ENCODE peak calls at places on chromosome 4, in ten cellular contexts. H is activated T-cell treated with anti-CD3 and anti-CD28 coated beads for 1 hour; W is effector CD4-positive, alpha-beta T cell; P is GM10248; C is lower lobe of right lung; X is AG09319; Q is kidney glomerular epithelial cell; I is MV-4-11; G is body of pancreas; S is fibroblast of pulmonary artery. T is an unnamed sample.
A peak's percentile ranks its signal among the peaks of the same experiment; 100 is the strongest.

GRCh38 chr4:145888393-145888792 is 50.2 kb downstream of the ZNF827 start:
- DNase-seq in H (no peak), W (no peak), P (no peak), C (no peak), X (no peak), Q (no peak), I (no peak), G (no peak), S (no peak), T (no peak)

GRCh38 chr4:100539706-100540105 is 21.9 kb upstream of the EMCN start:
- DNase-seq in H (no peak), W (no peak), P (no peak), C (no peak), X (no peak), Q (no peak), I (no peak), G (no peak), S (no peak), T (no peak)

GRCh38 chr4:36551697-36552214 is 270.3 kb downstream of the DTHD1 start:
- DNase-seq in H (no peak), W (no peak), P (no peak), C (no peak), X (no peak), Q (no peak), I (no peak), G (no peak), S (no peak), T (no peak)

GRCh38 chr4:123260429-123261052 is 136.1 kb upstream of the SPRY1 start:
- DNase-seq in H (no peak), W (no peak), P (no peak), C (no peak), X (no peak), Q (no peak), I (no peak), G (no peak), S (no peak), T (no peak)

GRCh38 chr4:26525136-26525535 is 34.9 kb upstream of the CCKAR start:
- DNase-seq in H (no peak), W (no peak), P (no peak), C (no peak), X (peak; percentile 10), Q (peak; percentile 77), I (no peak), G (no peak), S (peak; percentile 17), T (no peak)

GRCh38 chr4:73704314-73705055 is 35.9 kb upstream of the CXCL8 start:
- DNase-seq in H (no peak), W (no peak), P (no peak), C (no peak), X (peak; percentile 98), Q (peak; percentile 89), I (peak; percentile 100), G (peak; percentile 74), S (peak; percentile 100), T (no peak)

GRCh38 chr4:8101213-8101781 is 57.3 kb downstream of the ABLIM2 start:
- DNase-seq in H (no peak), W (no peak), P (no peak), C (peak; percentile 72), X (no peak), Q (no peak), I (no peak), G (no peak), S (peak; percentile 72), T (no peak)

GRCh38 chr4:185112104-185112503 is 31.0 kb upstream of the SLC25A4 start:
- DNase-seq in H (no peak), W (no peak), P (no peak), C (no peak), X (peak; percentile 63), Q (peak; percentile 94), I (peak; percentile 47), G (peak; percentile 53), S (peak; percentile 97), T (no peak)

GRCh38 chr4:17787315-17787714 is 5.9 kb upstream of the FAM184B start:
- DNase-seq in H (no peak), W (no peak), P (no peak), C (no peak), X (no peak), Q (peak; percentile 87), I (no peak), G (no peak), S (no peak), T (no peak)

GRCh38 chr4:102466298-102466697 is 34.9 kb upstream of the NFKB1 start:
- DNase-seq in H (no peak), W (no peak), P (no peak), C (no peak), X (no peak), Q (no peak), I (no peak), G (no peak), S (peak; percentile 28), T (no peak)

GRCh38 chr4:108730579-108730978 is 32.3 kb downstream of the ETNPPL start:
- DNase-seq in H (no peak), W (no peak), P (no peak), C (no peak), X (no peak), Q (no peak), I (peak; percentile 59), G (no peak), S (no peak), T (no peak)

GRCh38 chr4:76198411-76199237 is 15.0 kb downstream of the SCARB2 start:
- DNase-seq in H (no peak), W (no peak), P (peak; percentile 61), C (peak; percentile 54), X (peak; percentile 42), Q (peak; percentile 60), I (peak; percentile 82), G (peak; percentile 68), S (peak; percentile 94), T (no peak)

GRCh38 chr4:151004222-151004621 is 10.9 kb downstream of the LRBA start:
- DNase-seq in H (no peak), W (no peak), P (no peak), C (no peak), X (no peak), Q (no peak), I (no peak), G (no peak), S (peak; percentile 72), T (no peak)

GRCh38 chr4:2402053-2402452 is 16.4 kb downstream of the ZFYVE28 start:
- DNase-seq in H (no peak), W (no peak), P (no peak), C (peak; percentile 68), X (no peak), Q (peak; percentile 29), I (no peak), G (peak; percentile 80), S (peak; percentile 55), T (no peak)

GRCh38 chr4:52015366-52015765 is 4.8 kb downstream of the LRRC66 start:
- DNase-seq in H (no peak), W (no peak), P (no peak), C (no peak), X (no peak), Q (no peak), I (peak; percentile 49), G (no peak), S (peak; percentile 23), T (no peak)

GRCh38 chr4:10077492-10078335 is 38.9 kb downstream of the WDR1 start:
- DNase-seq in H (no peak), W (no peak), P (peak; percentile 13), C (peak; percentile 71), X (no peak), Q (no peak), I (no peak), G (peak; percentile 5), S (no peak), T (no peak)

GRCh38 chr4:183342541-183343533 is 20.6 kb upstream of the CLDN24 start:
- DNase-seq in H (no peak), W (no peak), P (no peak), C (no peak), X (no peak), Q (no peak), I (peak; percentile 24), G (peak; percentile 19), S (no peak), T (no peak)

GRCh38 chr4:46653842-46654241 is 255.2 kb downstream of the COX7B2 start:
- DNase-seq in H (no peak), W (no peak), P (no peak), C (no peak), X (no peak), Q (no peak), I (no peak), G (no peak), S (no peak), T (no peak)

GRCh38 chr4:96150501-96150900 is 310.6 kb downstream of the PDHA2 start:
- DNase-seq in H (no peak), W (no peak), P (no peak), C (no peak), X (no peak), Q (no peak), I (no peak), G (no peak), S (peak; percentile 50), T (no peak)

GRCh38 chr4:6824071-6824470 is 41.5 kb downstream of the KIAA0232 start:
- DNase-seq in H (no peak), W (no peak), P (no peak), C (no peak), X (no peak), Q (no peak), I (no peak), G (no peak), S (peak; percentile 22), T (no peak)

GRCh38 chr4:114907514-114908099 is 205.8 kb downstream of the NDST4 start:
- DNase-seq in H (no peak), W (no peak), P (no peak), C (no peak), X (no peak), Q (no peak), I (no peak), G (no peak), S (no peak), T (no peak)

GRCh38 chr4:29319663-29320340 is 1400.4 kb upstream of the PCDH7 start:
- DNase-seq in H (no peak), W (no peak), P (no peak), C (no peak), X (no peak), Q (no peak), I (no peak), G (no peak), S (no peak), T (no peak)

GRCh38 chr4:95580226-95580625 is 31.5 kb upstream of the UNC5C start:
- DNase-seq in H (no peak), W (no peak), P (no peak), C (no peak), X (no peak), Q (no peak), I (no peak), G (no peak), S (no peak), T (no peak)

GRCh38 chr4:104751468-104751867 is 256.8 kb upstream of the CXXC4 start:
- DNase-seq in H (no peak), W (no peak), P (no peak), C (no peak), X (no peak), Q (no peak), I (no peak), G (no peak), S (no peak), T (no peak)